ENCODE peak calls at places on chromosomes 13 and 19, in nine cellular contexts. O is tibial artery, K is cardiac fibroblast, D is fibroblast of lung, J is esophagus squamous epithelium, H is B cell, I is IMR-90, Z is progenitor cell of endocrine pancreas, U is Peyer's patch. L is an unnamed sample.

GRCh38 chr19:29662604-29663404 is 2.5 kb upstream of the PLEKHF1 start:
- DNase-seq in O (peak), K (peak), D (peak), J (no peak), H (peak), I (peak), Z (no peak), U (peak), L (no peak)

GRCh38 chr13:23467048-23467931 is 33.8 kb upstream of the SACS start:
- DNase-seq in O (no peak), K (no peak), D (peak), J (no peak), H (no peak), I (peak), Z (no peak), U (no peak), L (no peak)

GRCh38 chr19:18385675-18386542 is at the start of gene GDF15:
- DNase-seq in O (peak), K (peak), D (peak), J (no peak), H (no peak), I (peak), Z (peak), U (peak), L (peak)

GRCh38 chr13:31749929-31750328 is 10.6 kb downstream of the RXFP2 start:
- DNase-seq in O (no peak), K (peak), D (peak), J (no peak), H (no peak), I (peak), Z (no peak), U (no peak), L (no peak)

GRCh38 chr19:38216785-38217746 is 7.0 kb downstream of the DPF1 start:
- DNase-seq in O (no peak), K (no peak), D (no peak), J (no peak), H (no peak), I (no peak), Z (no peak), U (no peak), L (no peak)

GRCh38 chr19:39778763-39779162 is at the start of gene LEUTX:
- DNase-seq in O (no peak), K (no peak), D (no peak), J (no peak), H (no peak), I (no peak), Z (no peak), U (no peak), L (peak)

GRCh38 chr13:103349664-103350063 is 283.4 kb upstream of the SLC10A2 start:
- DNase-seq in O (no peak), K (no peak), D (no peak), J (no peak), H (no peak), I (no peak), Z (no peak), U (no peak), L (no peak)

GRCh38 chr13:82938644-82939043 is 943.6 kb downstream of the SLITRK1 start:
- DNase-seq in O (no peak), K (no peak), D (no peak), J (no peak), H (no peak), I (no peak), Z (no peak), U (no peak), L (no peak)

GRCh38 chr13:113337556-113337955 is 26.4 kb downstream of the GRTP1 start:
- DNase-seq in O (no peak), K (no peak), D (no peak), J (no peak), H (no peak), I (no peak), Z (no peak), U (no peak), L (no peak)

GRCh38 chr13:108266316-108266936 is 3.1 kb upstream of the TNFSF13B start:
- DNase-seq in O (no peak), K (no peak), D (no peak), J (no peak), H (no peak), I (no peak), Z (no peak), U (no peak), L (no peak)

GRCh38 chr19:39405930-39406655 is 554 bp upstream of the ZFP36 start:
- DNase-seq in O (no peak), K (no peak), D (no peak), J (peak), H (peak), I (no peak), Z (no peak), U (peak), L (peak)

GRCh38 chr19:4678881-4679379 is 8.8 kb upstream of the MYDGF start:
- DNase-seq in O (no peak), K (peak), D (peak), J (no peak), H (no peak), I (no peak), Z (no peak), U (no peak), L (no peak)

GRCh38 chr19:9801976-9802375 is 16.9 kb downstream of the FBXL12 start:
- DNase-seq in O (no peak), K (no peak), D (no peak), J (no peak), H (no peak), I (no peak), Z (no peak), U (no peak), L (no peak)

GRCh38 chr19:33350538-33351309 is 22.8 kb upstream of the CEBPG start:
- DNase-seq in O (peak), K (peak), D (peak), J (no peak), H (no peak), I (peak), Z (no peak), U (no peak), L (no peak)

GRCh38 chr19:10113592-10113963 is 2.1 kb downstream of the P2RY11 start:
- DNase-seq in O (no peak), K (no peak), D (no peak), J (no peak), H (no peak), I (no peak), Z (no peak), U (no peak), L (no peak)

GRCh38 chr13:53201454-53202225 is 173.0 kb downstream of the OLFM4 start:
- DNase-seq in O (no peak), K (no peak), D (no peak), J (no peak), H (no peak), I (no peak), Z (peak), U (peak), L (no peak)

GRCh38 chr19:14529254-14530004 is at the start of gene TECR:
- DNase-seq in O (peak), K (peak), D (peak), J (peak), H (peak), I (peak), Z (peak), U (peak), L (peak)
- TF ChIP-seq CTCF in O (no peak), K (no peak), D (no peak), J (peak), H (no peak), I (no peak), Z (no peak), U (no peak), L (no peak)

GRCh38 chr19:40798223-40798996 is 581 bp upstream of the EGLN2 start:
- DNase-seq in O (peak), K (peak), D (peak), J (peak), H (peak), I (peak), Z (peak), U (peak), L (peak)
- TF ChIP-seq CTCF in O (peak), K (peak), D (peak), J (peak), H (peak), I (peak), Z (peak), U (peak), L (peak)

GRCh38 chr19:7868326-7868670 is 5.9 kb downstream of the PRR36 start:
- DNase-seq in O (no peak), K (no peak), D (no peak), J (no peak), H (no peak), I (no peak), Z (no peak), U (peak), L (no peak)

GRCh38 chr19:7869453-7869909 is 4.7 kb downstream of the PRR36 start:
- DNase-seq in O (no peak), K (peak), D (peak), J (no peak), H (peak), I (peak), Z (no peak), U (peak), L (peak)

GRCh38 chr19:7869910-7870511 is 4.2 kb downstream of the PRR36 start:
- DNase-seq in O (no peak), K (peak), D (no peak), J (no peak), H (no peak), I (peak), Z (no peak), U (peak), L (peak)

GRCh38 chr19:7867092-7867844 is 6.9 kb downstream of the PRR36 start:
- DNase-seq in O (no peak), K (no peak), D (no peak), J (no peak), H (no peak), I (no peak), Z (no peak), U (no peak), L (no peak)

GRCh38 chr19:7868671-7869452 is 5.3 kb downstream of the PRR36 start:
- DNase-seq in O (peak), K (peak), D (peak), J (no peak), H (peak), I (peak), Z (peak), U (peak), L (peak)
- TF ChIP-seq CTCF in O (peak), K (peak), D (peak), J (peak), H (peak), I (peak), Z (peak), U (peak), L (peak)

GRCh38 chr13:50981686-50982085 is 72.1 kb downstream of the RNASEH2B start:
- DNase-seq in O (no peak), K (no peak), D (no peak), J (no peak), H (no peak), I (no peak), Z (no peak), U (no peak), L (no peak)
- TF ChIP-seq CTCF in O (no peak), K (no peak), D (no peak), J (no peak), H (no peak), I (no peak), Z (no peak), U (no peak), L (no peak)

DNA sequence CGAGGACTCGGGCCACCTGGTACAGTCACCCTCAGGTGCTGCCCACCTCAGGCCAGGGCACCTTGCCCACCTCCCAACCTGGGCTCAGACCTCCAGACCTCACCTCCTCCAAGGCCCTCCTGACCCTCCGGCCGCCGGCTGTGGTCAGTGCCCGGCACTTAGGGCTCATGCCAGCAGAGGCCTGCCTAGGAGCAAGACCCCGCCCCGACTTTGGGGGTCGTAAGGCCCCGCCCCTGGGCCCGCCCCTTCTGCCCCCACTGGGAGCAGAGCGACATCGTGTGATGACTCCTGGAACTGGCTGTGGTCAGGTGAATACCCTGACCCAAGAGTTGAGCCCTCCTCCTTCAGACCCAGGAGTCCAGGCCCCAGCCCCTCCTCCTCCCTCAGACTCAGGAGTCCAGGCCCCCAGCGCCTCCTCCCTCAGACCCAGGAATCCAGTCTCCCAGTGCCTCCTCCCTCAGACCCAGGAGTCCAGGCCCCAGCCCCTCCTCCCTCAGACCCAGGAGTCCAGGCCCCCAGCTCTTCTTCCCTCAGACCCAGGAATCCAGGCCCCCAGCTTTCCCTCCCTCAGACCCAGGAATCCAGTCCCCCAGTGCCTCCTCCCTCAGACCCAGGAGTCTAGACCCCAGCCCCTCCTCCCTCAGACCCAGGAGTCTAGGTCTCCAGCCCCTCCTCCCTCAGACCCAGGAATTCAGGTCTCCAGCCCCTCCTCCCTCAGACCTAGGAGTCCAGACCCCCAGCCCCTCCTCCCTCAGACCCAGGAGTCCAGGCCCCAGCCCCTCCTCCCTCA is at the start of gene SBK2:
- DNase-seq in O (no peak), K (no peak), D (no peak), J (no peak), H (no peak), I (no peak), Z (peak), U (no peak), L (no peak)
- TF ChIP-seq CTCF in O (no peak), K (peak), D (peak), J (no peak), H (no peak), I (peak), Z (peak), U (no peak), L (no peak)

GRCh38 chr19:54029930-54030490 is 33.7 kb downstream of the VSTM1 start:
- DNase-seq in O (no peak), K (peak), D (peak), J (no peak), H (peak), I (peak), Z (peak), U (peak), L (peak)
- TF ChIP-seq CTCF in O (peak), K (peak), D (peak), J (no peak), H (peak), I (peak), Z (peak), U (peak), L (peak)

L was measured in GM13977.